ENCODE peak calls at places on chromosomes 2 and 18, in ten cellular contexts. L, K, E, R, P, W, Q, T, N and U are unnamed samples.
A peak's percentile ranks its signal among the peaks of the same experiment; 100 is the strongest.

GRCh38 chr2:236503583-236503982 is 66.0 kb upstream of the ACKR3 start:
- DNase-seq in L (no peak), P (no peak), K (no peak), N (no peak), R (no peak), T (no peak), W (no peak), Q (no peak), E (no peak), U (no peak)

GRCh38 chr2:38485734-38486133 is 108.7 kb upstream of the ATL2 start:
- DNase-seq in N (no peak), E (no peak), P (no peak), T (no peak), K (no peak), L (no peak), R (no peak), W (no peak), Q (no peak), U (no peak)

GRCh38 chr2:74572178-74572925 is 17.8 kb downstream of the DOK1 start:
- DNase-seq in K (no peak), Q (no peak), R (no peak), N (no peak), T (no peak), W (no peak), E (no peak), P (no peak), L (peak; percentile 27), U (no peak)

GRCh38 chr18:13298262-13298661 is 79.7 kb downstream of the LDLRAD4 start:
- DNase-seq in R (no peak), Q (no peak), W (no peak), T (no peak), P (no peak), L (no peak), N (no peak), E (no peak), K (no peak), U (no peak)

GRCh38 chr18:48790869-48791635 is 159.7 kb downstream of the SMAD7 start:
- DNase-seq in E (no peak), T (no peak), N (no peak), W (peak; percentile 53), L (no peak), R (peak; percentile 39), Q (no peak), P (no peak), K (no peak), U (no peak)

GRCh38 chr18:64110692-64111480 is 38.0 kb downstream of the LINC00305 start:
- DNase-seq in R (no peak), L (no peak), K (peak; percentile 19), E (no peak), Q (no peak), W (no peak), T (no peak), P (no peak), N (peak; percentile 37), U (no peak)

GRCh38 chr2:138536740-138537139 is 35.2 kb downstream of the SPOPL start:
- DNase-seq in L (no peak), K (no peak), P (no peak), E (no peak), W (no peak), N (no peak), Q (no peak), R (no peak), T (no peak), U (no peak)

GRCh38 chr2:86072271-86072858 is 33.3 kb downstream of the POLR1A start:
- DNase-seq in E (no peak), Q (no peak), L (no peak), T (no peak), P (no peak), N (peak; percentile 66), R (peak; percentile 89), K (peak; percentile 14), W (peak; percentile 76), U (peak; percentile 31)

GRCh38 chr2:173217106-173217840 is 137.4 kb upstream of the CDCA7 start:
- DNase-seq in R (no peak), N (no peak), L (peak; percentile 27), E (no peak), P (no peak), K (no peak), W (no peak), Q (no peak), T (no peak), U (peak; percentile 46)

GRCh38 chr2:66987747-66988146 is 409.4 kb upstream of the ETAA1 start:
- DNase-seq in E (no peak), L (no peak), K (no peak), N (no peak), W (no peak), R (no peak), P (no peak), Q (no peak), T (no peak), U (no peak)

GRCh38 chr2:169005080-169005598 is 26.0 kb downstream of the ABCB11 start:
- DNase-seq in Q (no peak), W (no peak), P (no peak), K (no peak), T (no peak), L (peak; percentile 26), E (no peak), R (no peak), N (no peak), U (no peak)

GRCh38 chr2:26314243-26314642 is 31.7 kb upstream of the SELENOI start:
- DNase-seq in E (no peak), W (no peak), L (peak; percentile 65), T (no peak), K (no peak), N (no peak), R (no peak), P (no peak), Q (no peak), U (no peak)

GRCh38 chr2:71465356-71465755 is 12.0 kb downstream of the DYSF start:
- DNase-seq in Q (no peak), R (no peak), W (no peak), E (no peak), P (no peak), N (no peak), T (no peak), L (peak; percentile 26), K (no peak), U (no peak)

GRCh38 chr18:22691988-22692710 is 241.0 kb upstream of the RBBP8 start:
- DNase-seq in P (no peak), R (no peak), T (no peak), Q (no peak), E (peak; percentile 88), N (no peak), L (no peak), K (no peak), W (no peak), U (peak; percentile 97)

GRCh38 chr2:223929575-223930001 is 15.5 kb downstream of the WDFY1 start:
- DNase-seq in R (no peak), Q (peak; percentile 57), W (no peak), T (peak; percentile 11), K (no peak), E (no peak), N (no peak), L (no peak), P (no peak), U (no peak)

GRCh38 chr2:127893494-127893893 is 7.7 kb upstream of the AMMECR1L start:
- DNase-seq in W (no peak), T (no peak), L (peak; percentile 56), Q (no peak), K (no peak), N (no peak), P (no peak), E (no peak), R (no peak), U (no peak)

GRCh38 chr2:8229546-8229986 is 452.3 kb upstream of the ID2 start:
- DNase-seq in L (peak; percentile 12), T (no peak), R (peak; percentile 86), P (no peak), E (no peak), K (peak; percentile 60), Q (peak; percentile 77), N (no peak), W (peak; percentile 77), U (peak; percentile 77)

GRCh38 chr2:134718095-134718955 is 475 bp downstream of the TMEM163 start:
- DNase-seq in N (no peak), T (no peak), R (peak; percentile 60), W (peak; percentile 47), L (peak; percentile 63), E (no peak), P (peak; percentile 28), Q (peak; percentile 24), K (peak; percentile 27), U (no peak)

GRCh38 chr2:11090158-11090557 is 65.1 kb upstream of the SLC66A3 start:
- DNase-seq in L (no peak), T (no peak), E (no peak), W (no peak), R (no peak), P (no peak), N (no peak), Q (no peak), K (no peak), U (no peak)

GRCh38 chr2:232697059-232697806 is at the start of gene GIGYF2:
- DNase-seq in N (peak; percentile 93), Q (peak; percentile 96), K (peak; percentile 91), L (peak; percentile 98), P (peak; percentile 98), R (peak; percentile 97), E (peak; percentile 60), T (peak; percentile 85), W (peak; percentile 97), U (peak; percentile 86)

GRCh38 chr18:21897811-21898210 is 157.2 kb downstream of the MIB1 start:
- DNase-seq in E (no peak), Q (peak; percentile 31), W (no peak), L (peak; percentile 92), T (no peak), P (no peak), N (peak; percentile 41), R (peak; percentile 49), K (peak; percentile 35), U (no peak)

GRCh38 chr2:42809131-42809875 is 16.9 kb upstream of the HAAO start:
- DNase-seq in P (peak; percentile 11), W (no peak), Q (no peak), E (no peak), R (peak; percentile 92), N (no peak), K (peak; percentile 69), L (no peak), T (no peak), U (no peak)

GRCh38 chr2:201172279-201172678 is 10.7 kb upstream of the CASP10 start:
- DNase-seq in T (no peak), P (no peak), K (no peak), W (no peak), Q (no peak), E (no peak), R (no peak), N (no peak), L (no peak), U (no peak)

GRCh38 chr2:189037518-189037917 is 63.3 kb downstream of the COL3A1 start:
- DNase-seq in N (no peak), Q (no peak), R (no peak), P (no peak), T (no peak), K (no peak), E (no peak), W (no peak), L (no peak), U (peak; percentile 52)

GRCh38 chr2:40332096-40332826 is 119.6 kb downstream of the SLC8A1 start:
- DNase-seq in K (peak; percentile 19), N (no peak), E (no peak), P (no peak), T (no peak), L (no peak), Q (no peak), W (no peak), R (no peak), U (peak; percentile 85)

GRCh38 chr2:111161971-111162370 is 41.3 kb downstream of the BCL2L11 start:
- DNase-seq in Q (no peak), P (peak; percentile 20), L (no peak), N (peak; percentile 83), E (no peak), K (peak; percentile 96), R (peak; percentile 65), T (no peak), W (peak; percentile 77), U (no peak)

GRCh38 chr2:30422437-30422805 is 24.6 kb upstream of the LCLAT1 start:
- DNase-seq in K (no peak), E (no peak), Q (peak; percentile 84), R (peak; percentile 66), W (peak; percentile 51), T (peak; percentile 56), P (no peak), N (no peak), L (no peak), U (no peak)

GRCh38 chr2:181627545-181627944 is 29.4 kb downstream of the CERKL start:
- DNase-seq in R (no peak), E (peak; percentile 0), L (no peak), Q (no peak), K (no peak), P (no peak), T (no peak), N (no peak), W (no peak), U (no peak)